ENCODE peak calls at places on chromosome 10, in five cellular contexts. P, T, L, I and B are unnamed samples.
A peak's percentile ranks its signal among the peaks of the same experiment; 100 is the strongest.

GRCh38 chr10:34449836-34450235 is 365.3 kb downstream of the PARD3 start:
- DNase-seq in P (no peak), I (no peak), L (no peak), T (no peak), B (no peak)

GRCh38 chr10:69874464-69874863 is 72.8 kb downstream of the COL13A1 start:
- DNase-seq in T (no peak), L (peak; percentile 11), P (peak; percentile 89), I (no peak), B (no peak)

GRCh38 chr10:2592533-2592932 is 474.8 kb upstream of the PFKP start:
- DNase-seq in P (no peak), T (no peak), I (no peak), L (no peak), B (no peak)

GRCh38 chr10:34798654-34799053 is 16.4 kb downstream of the PARD3 start:
- DNase-seq in P (peak; percentile 31), I (no peak), T (no peak), L (no peak), B (no peak)

GRCh38 chr10:69146756-69147155 is 22.8 kb downstream of the VPS26A start:
- DNase-seq in I (no peak), T (peak; percentile 40), P (no peak), L (no peak), B (no peak)

GRCh38 chr10:50594012-50594411 is 29.7 kb downstream of the SGMS1 start:
- DNase-seq in L (no peak), P (no peak), I (peak; percentile 79), T (no peak), B (no peak)

GRCh38 chr10:88555190-88555894 is 27.8 kb downstream of the RNLS start:
- DNase-seq in T (no peak), P (no peak), L (no peak), I (no peak), B (peak; percentile 33)

GRCh38 chr10:94097656-94098055 is 103.9 kb downstream of the PLCE1 start:
- DNase-seq in P (no peak), L (no peak), I (no peak), T (no peak), B (no peak)

GRCh38 chr10:6580279-6581029 is 378 bp upstream of the PRKCQ start:
- DNase-seq in L (peak; percentile 57), I (no peak), P (peak; percentile 88), T (peak; percentile 86), B (peak; percentile 82)

GRCh38 chr10:88949912-88950664 is 2.5 kb downstream of the ACTA2 start:
- DNase-seq in L (no peak), P (no peak), I (no peak), T (no peak), B (no peak)

GRCh38 chr10:30637881-30638467 is 8.4 kb upstream of the LYZL2 start:
- DNase-seq in I (peak; percentile 81), L (peak; percentile 75), T (no peak), P (no peak), B (no peak)

GRCh38 chr10:113945687-113946085 is 91.2 kb downstream of the NHLRC2 start:
- DNase-seq in I (no peak), T (no peak), P (no peak), L (no peak), B (no peak)

GRCh38 chr10:93680414-93681047 is 21.9 kb downstream of the FRA10AC1 start:
- DNase-seq in T (peak; percentile 61), I (no peak), P (no peak), L (peak; percentile 64), B (peak; percentile 27)

GRCh38 chr10:126439947-126440346 is 51.7 kb upstream of the ADAM12 start:
- DNase-seq in I (no peak), P (peak; percentile 42), L (no peak), T (no peak), B (no peak)

GRCh38 chr10:113411456-113411855 is 141.4 kb upstream of the HABP2 start:
- DNase-seq in P (no peak), L (no peak), I (no peak), T (peak; percentile 7), B (no peak)

GRCh38 chr10:7855205-7855604 is 36.9 kb downstream of the TAF3 start:
- DNase-seq in L (no peak), T (no peak), P (no peak), I (no peak), B (peak; percentile 82)

GRCh38 chr10:122281751-122282150 is 10.7 kb downstream of the BTBD16 start:
- DNase-seq in P (peak; percentile 50), I (no peak), T (no peak), L (no peak), B (no peak)

GRCh38 chr10:69500864-69501468 is 49.7 kb downstream of the TSPAN15 start:
- DNase-seq in I (no peak), P (peak; percentile 59), L (no peak), T (no peak), B (no peak)

GRCh38 chr10:909831-910230 is 21.7 kb downstream of the LARP4B start:
- DNase-seq in L (peak; percentile 7), P (no peak), I (no peak), T (no peak), B (peak; percentile 67)

GRCh38 chr10:116771101-116771705 is 28.8 kb upstream of the HSPA12A start:
- DNase-seq in T (no peak), P (peak; percentile 94), L (peak; percentile 71), I (peak; percentile 84), B (peak; percentile 12)

GRCh38 chr10:85604884-85605283 is 761.7 kb downstream of the GRID1 start:
- DNase-seq in L (no peak), P (peak; percentile 2), I (no peak), T (no peak), B (no peak)